ENCODE peak calls at places on chromosomes 11 and 22, in eight cellular contexts. L is IMR-90, I is uterus, Z is heart right ventricle, G is SK-N-SH, U is colonic mucosa, V is lower lobe of right lung, A is MM.1S. D is an unnamed sample.

GRCh38 chr11:18105802-18106574 is at the start of gene SAAL1:
- DNase-seq in L (peak; percentile 67), I (peak; percentile 68), Z (peak; percentile 85), G (peak; percentile 98), U (peak; percentile 88), V (peak; percentile 91), A (peak; percentile 89), D (peak; percentile 89)

GRCh38 chr11:86984701-86985100 is 29.5 kb upstream of the FZD4 start:
- DNase-seq in L (no peak), I (no peak), Z (no peak), G (no peak), U (no peak), V (no peak), A (no peak), D (no peak)

GRCh38 chr22:37267128-37267587 is 15.2 kb upstream of the CYTH4 start:
- DNase-seq in L (no peak), I (no peak), Z (no peak), G (peak; percentile 91), U (peak; percentile 50), V (peak; percentile 71), A (peak; percentile 67), D (peak; percentile 82)

GRCh38 chr11:112666253-112666652 is 295.0 kb upstream of the NCAM1 start:
- DNase-seq in L (no peak), I (no peak), Z (no peak), G (no peak), U (no peak), V (no peak), A (no peak), D (no peak)

GRCh38 chr11:6418199-6418957 is 516 bp downstream of the APBB1 start:
- DNase-seq in L (no peak), I (no peak), Z (peak; percentile 21), G (no peak), U (peak; percentile 29), V (no peak), A (no peak), D (no peak)

GRCh38 chr11:33735166-33735425 is 1.1 kb downstream of the CD59 start:
- DNase-seq in L (no peak), I (no peak), Z (no peak), G (no peak), U (peak; percentile 43), V (no peak), A (no peak), D (no peak)

GRCh38 chr22:43053176-43053575 is 36.0 kb downstream of the TTLL1 start:
- DNase-seq in L (no peak), I (no peak), Z (no peak), G (peak; percentile 31), U (no peak), V (no peak), A (no peak), D (no peak)

GRCh38 chr11:47460571-47461235 is 11.8 kb upstream of the RAPSN start:
- DNase-seq in L (peak; percentile 29), I (no peak), Z (no peak), G (no peak), U (no peak), V (no peak), A (no peak), D (no peak)

GRCh38 chr11:112541140-112541901 is 280.7 kb upstream of the PLET1 start:
- DNase-seq in L (no peak), I (no peak), Z (peak; percentile 11), G (no peak), U (no peak), V (no peak), A (no peak), D (no peak)

GRCh38 chr11:11410626-11411025 is 57.6 kb upstream of the CSNK2A3 start:
- DNase-seq in L (no peak), I (no peak), Z (no peak), G (no peak), U (no peak), V (no peak), A (no peak), D (no peak)

GRCh38 chr11:61795459-61795858 is 2.7 kb downstream of the FEN1 start:
- DNase-seq in L (no peak), I (no peak), Z (no peak), G (no peak), U (no peak), V (no peak), A (no peak), D (no peak)

GRCh38 chr22:37860796-37861421 is 11.7 kb downstream of the EIF3L start:
- DNase-seq in L (peak; percentile 7), I (no peak), Z (no peak), G (no peak), U (no peak), V (no peak), A (no peak), D (no peak)

GRCh38 chr22:27115816-27116256 is 458.4 kb downstream of the MIAT start:
- DNase-seq in L (peak; percentile 87), I (no peak), Z (no peak), G (no peak), U (peak; percentile 30), V (no peak), A (no peak), D (no peak)

GRCh38 chr22:42164901-42165300 is 34.3 kb upstream of the CYP2D6 start:
- DNase-seq in L (no peak), I (no peak), Z (no peak), G (no peak), U (no peak), V (no peak), A (no peak), D (peak; percentile 51)

GRCh38 chr11:26947379-26947844 is 46.5 kb upstream of the FIBIN start:
- DNase-seq in L (peak; percentile 100), I (peak; percentile 77), Z (peak; percentile 48), G (no peak), U (peak; percentile 35), V (no peak), A (no peak), D (peak; percentile 64)

GRCh38 chr11:41714101-41714500 is 254.6 kb upstream of the LRRC4C start:
- DNase-seq in L (no peak), I (no peak), Z (no peak), G (no peak), U (no peak), V (no peak), A (no peak), D (no peak)

GRCh38 chr11:73530109-73530508 is 67.8 kb downstream of the FAM168A start:
- DNase-seq in L (no peak), I (no peak), Z (no peak), G (no peak), U (peak; percentile 34), V (no peak), A (no peak), D (no peak)

GRCh38 chr11:10311802-10312201 is 6.9 kb downstream of the ADM start:
- DNase-seq in L (no peak), I (no peak), Z (no peak), G (no peak), U (no peak), V (no peak), A (no peak), D (no peak)

GRCh38 chr11:10308208-10308954 is 3.5 kb downstream of the ADM start:
- DNase-seq in L (peak; percentile 34), I (no peak), Z (no peak), G (no peak), U (no peak), V (no peak), A (peak; percentile 21), D (no peak)

GRCh38 chr11:10310301-10310841 is 5.5 kb downstream of the ADM start:
- DNase-seq in L (peak; percentile 68), I (no peak), Z (no peak), G (no peak), U (no peak), V (no peak), A (peak; percentile 98), D (no peak)

GRCh38 chr11:10307411-10308207 is 2.7 kb downstream of the ADM start:
- DNase-seq in L (peak; percentile 94), I (peak; percentile 90), Z (peak; percentile 80), G (peak; percentile 91), U (peak; percentile 85), V (peak; percentile 87), A (peak; percentile 92), D (peak; percentile 94)

DNA sequence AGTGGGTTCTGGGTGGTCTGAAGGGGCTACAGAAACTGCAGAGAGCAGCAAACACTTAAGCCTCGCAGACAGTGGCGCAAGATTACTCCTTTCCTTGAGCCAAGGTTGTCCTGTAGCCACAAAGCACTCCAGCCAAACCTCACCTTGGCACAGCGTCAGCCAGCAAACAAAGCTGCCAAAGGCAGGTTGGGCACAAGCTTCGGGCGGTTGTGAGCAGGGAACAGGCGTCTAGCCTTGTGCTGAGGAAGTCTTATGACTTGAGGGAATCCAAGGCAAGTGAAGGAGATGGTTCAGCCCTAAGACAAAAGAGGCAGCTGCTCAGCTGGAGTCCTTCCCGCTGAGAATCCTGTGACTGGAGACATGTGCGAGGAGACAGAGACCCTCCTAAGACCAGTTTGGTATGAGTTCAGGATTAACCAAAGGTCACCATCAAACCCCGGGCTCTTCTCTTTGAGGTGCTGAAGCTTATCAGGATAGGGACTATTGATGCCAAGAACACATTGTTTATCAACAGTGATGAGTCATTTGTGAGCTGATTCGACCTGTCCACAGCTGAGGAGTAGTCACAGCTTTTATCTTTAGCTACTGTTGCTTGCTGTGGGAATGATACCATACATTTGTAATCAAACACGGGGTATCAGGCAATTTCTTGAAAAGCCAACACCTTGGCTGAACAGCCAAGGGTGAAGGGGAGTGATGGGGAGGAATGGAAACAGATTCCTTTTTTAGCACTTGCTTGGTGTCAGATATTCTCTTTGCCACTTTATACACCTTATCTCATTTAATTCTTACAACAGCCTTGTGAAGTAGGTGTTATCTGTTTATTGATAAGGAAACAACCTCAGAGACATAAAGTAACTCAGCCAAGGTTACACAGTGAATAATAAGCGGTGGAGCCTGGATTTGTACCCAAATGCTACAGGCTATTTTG is 4.6 kb downstream of the ADM start:
- DNase-seq in L (peak; percentile 92), I (peak; percentile 40), Z (peak; percentile 35), G (no peak), U (peak; percentile 78), V (peak; percentile 82), A (peak; percentile 68), D (peak; percentile 78)
- H3K4me1 ChIP-seq in L (peaks cover 5% of the 10 kb centered on the region), I (no peaks in the 10 kb centered on the region), Z (peaks cover 4% of the 10 kb centered on the region), G (peaks cover 27% of the 10 kb centered on the region), U (peaks cover 5% of the 10 kb centered on the region), V (peaks cover 53% of the 10 kb centered on the region), A (peaks cover 41% of the 10 kb centered on the region), D (no peaks in the 10 kb centered on the region)

GRCh38 chr11:118908931-118909618 is 16.7 kb downstream of the BCL9L start:
- DNase-seq in L (peak; percentile 92), I (peak; percentile 95), Z (peak; percentile 91), G (peak; percentile 89), U (peak; percentile 66), V (peak; percentile 75), A (no peak), D (peak; percentile 92)
- H3K4me1 ChIP-seq in L (peaks cover 47% of the 10 kb centered on the region), I (peaks cover 8% of the 10 kb centered on the region), Z (peaks cover 51% of the 10 kb centered on the region), G (peaks cover 61% of the 10 kb centered on the region), U (peaks cover 39% of the 10 kb centered on the region), V (peaks cover 73% of the 10 kb centered on the region), A (no peaks in the 10 kb centered on the region), D (no peaks in the 10 kb centered on the region)

DNA sequence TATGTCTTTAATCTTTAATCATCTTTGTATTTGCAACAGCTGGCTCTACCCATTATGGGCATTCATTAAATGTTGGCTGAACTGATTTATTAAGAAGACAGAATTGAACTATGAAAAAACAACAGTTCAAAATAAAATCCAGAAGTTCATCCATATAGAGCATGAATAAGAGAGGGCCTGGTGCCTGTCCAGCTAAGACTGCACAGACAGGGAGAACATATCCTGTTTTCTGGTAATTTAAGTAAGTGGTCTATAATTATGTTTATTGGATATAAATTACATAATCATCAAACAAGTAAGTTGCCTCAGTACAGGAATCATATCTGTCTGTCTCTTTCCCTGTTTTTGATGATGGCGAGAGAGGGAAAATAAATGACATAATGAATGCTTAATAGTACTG is 137.2 kb downstream of the RBFOX2 start:
- DNase-seq in L (no peak), I (no peak), Z (no peak), G (peak; percentile 56), U (no peak), V (no peak), A (no peak), D (no peak)
- H3K4me1 ChIP-seq in L (peaks cover 26% of the 10 kb centered on the region), I (no peaks in the 10 kb centered on the region), Z (peaks cover 8% of the 10 kb centered on the region), G (peaks cover 59% of the 10 kb centered on the region), U (peaks cover 5% of the 10 kb centered on the region), V (peaks cover 12% of the 10 kb centered on the region), A (peaks cover 10% of the 10 kb centered on the region), D (peaks cover 11% of the 10 kb centered on the region)

GRCh38 chr11:65538915-65539374 is 14.1 kb downstream of the SCYL1 start:
- DNase-seq in L (no peak), I (no peak), Z (no peak), G (no peak), U (no peak), V (no peak), A (no peak), D (no peak)
- H3K4me1 ChIP-seq in L (peaks cover 5% of the 10 kb centered on the region), I (peaks cover 10% of the 10 kb centered on the region), Z (peaks cover 16% of the 10 kb centered on the region), G (peaks cover 12% of the 10 kb centered on the region), U (peaks cover 8% of the 10 kb centered on the region), V (peaks cover 29% of the 10 kb centered on the region), A (peaks cover 15% of the 10 kb centered on the region), D (no peaks in the 10 kb centered on the region)

D was measured in aorta.